ENCODE peak calls at places on chromosomes 13 and 19, in nine cellular contexts. T is DMS153; A is iris pigment epithelial cell; S is GM03348; N is stromal cell of bone marrow; X is T-helper 1 cell; F is NAMALWA; E is neuronal stem cell; Z is stimulated activated CD4-positive, alpha-beta T cell treated with anti-CD3 and anti-CD28 coated beads, Interleukin-2, amount 100 ng/mL, for 48 hours. U is an unnamed sample.
A peak's percentile ranks its signal among the peaks of the same experiment; 100 is the strongest.

GRCh38 chr13:64278493-64278892 is 2862.8 kb upstream of the PCDH20 start:
- DNase-seq in N (peak; percentile 34), E (no peak), T (no peak), A (peak; percentile 59), F (no peak), X (no peak), S (peak; percentile 42), Z (no peak), U (peak; percentile 62)

GRCh38 chr19:18590273-18591272 is 2.0 kb downstream of the REX1BD start:
- DNase-seq in E (peak; percentile 93), A (peak; percentile 84), X (no peak), T (peak; percentile 96), N (peak; percentile 31), Z (no peak), S (no peak), F (peak; percentile 35), U (no peak)

GRCh38 chr19:45972081-45972943 is 1.4 kb downstream of the NOVA2 start:
- DNase-seq in F (peak; percentile 42), E (no peak), N (no peak), X (no peak), Z (peak; percentile 16), T (no peak), A (no peak), S (no peak), U (no peak)

GRCh38 chr19:48628486-48629296 is 8.5 kb downstream of the DBP start:
- DNase-seq in E (no peak), T (no peak), X (no peak), Z (no peak), A (no peak), F (no peak), S (no peak), N (no peak), U (no peak)

GRCh38 chr13:75302031-75302430 is 179.9 kb downstream of the TBC1D4 start:
- DNase-seq in X (no peak), S (no peak), A (no peak), F (no peak), Z (no peak), T (no peak), E (no peak), N (no peak), U (no peak)

GRCh38 chr13:43924549-43925245 is 45.0 kb downstream of the LACC1 start:
- DNase-seq in E (no peak), A (no peak), F (peak; percentile 17), T (no peak), N (no peak), S (no peak), Z (no peak), X (no peak), U (no peak)

GRCh38 chr19:4712771-4713170 is 10.9 kb downstream of the DPP9 start:
- DNase-seq in S (no peak), E (no peak), Z (no peak), X (no peak), F (no peak), N (no peak), A (no peak), T (no peak), U (no peak)

GRCh38 chr19:46718157-46718933 is 1.4 kb upstream of the PRKD2 start:
- DNase-seq in S (no peak), T (no peak), E (no peak), Z (peak; percentile 43), F (peak; percentile 76), X (peak; percentile 54), A (peak; percentile 54), N (no peak), U (no peak)

GRCh38 chr13:28220166-28220565 is 81.8 kb downstream of the PAN3 start:
- DNase-seq in E (no peak), S (peak; percentile 3), F (no peak), X (no peak), T (no peak), A (peak; percentile 87), N (peak; percentile 16), Z (no peak), U (no peak)

GRCh38 chr13:33207616-33207964 is 78.0 kb downstream of the STARD13 start:
- DNase-seq in N (peak; percentile 55), X (no peak), T (peak; percentile 44), A (peak; percentile 96), Z (no peak), E (no peak), S (peak; percentile 58), F (no peak), U (no peak)

GRCh38 chr13:46491641-46492040 is 61.3 kb upstream of the LRCH1 start:
- DNase-seq in E (no peak), N (no peak), Z (no peak), X (no peak), F (no peak), A (no peak), T (no peak), S (no peak), U (no peak)

GRCh38 chr13:113630804-113631203 is 27.2 kb downstream of the ATP4B start:
- DNase-seq in T (no peak), E (no peak), A (no peak), N (no peak), Z (no peak), S (no peak), F (no peak), X (no peak), U (no peak)

GRCh38 chr13:28607187-28607955 is 51.6 kb upstream of the POMP start:
- DNase-seq in A (no peak), X (no peak), E (no peak), N (no peak), T (no peak), F (no peak), S (no peak), Z (no peak), U (no peak)

GRCh38 chr13:85536706-85537105 is 262.5 kb downstream of the SLITRK6 start:
- DNase-seq in A (peak; percentile 28), S (no peak), X (no peak), E (no peak), N (no peak), F (no peak), Z (no peak), T (no peak), U (no peak)

GRCh38 chr13:64446372-64446771 is 2783.8 kb downstream of the PCDH9 start:
- DNase-seq in A (no peak), E (no peak), Z (no peak), X (no peak), T (no peak), S (no peak), F (peak; percentile 43), N (no peak), U (no peak)

GRCh38 chr19:54515156-54515555 is 12.5 kb downstream of the LAIR2 start:
- DNase-seq in F (no peak), S (no peak), T (no peak), N (no peak), Z (no peak), E (no peak), X (no peak), A (no peak), U (no peak)

U was measured in amniotic stem cell.